ENCODE peak calls at places on chromosomes 13 and 19, in eight cellular contexts. F is spleen, K is H9, J is body of pancreas, U is AG10803, S is endodermal cell, Y is K562, T is choroid plexus epithelial cell. C is an unnamed sample.

GRCh38 chr19:51637362-51637978 is 7.3 kb upstream of the SIGLEC5 start:
- DNase-seq in U (no peak), T (peak; percentile 11), S (no peak), J (no peak), Y (peak; percentile 45), K (no peak), F (no peak), C (no peak)

GRCh38 chr13:31605076-31605858 is 134.1 kb upstream of the RXFP2 start:
- DNase-seq in S (no peak), J (no peak), F (no peak), T (no peak), Y (no peak), U (no peak), K (no peak), C (no peak)

GRCh38 chr19:38658462-38659306 is 11.2 kb downstream of the ACTN4 start:
- DNase-seq in T (peak; percentile 100), S (no peak), F (no peak), K (no peak), Y (no peak), J (peak; percentile 86), U (peak; percentile 100), C (no peak)

GRCh38 chr13:90800082-90800746 is 547.3 kb upstream of the MIR17HG start:
- DNase-seq in J (peak; percentile 22), Y (no peak), F (peak; percentile 79), U (no peak), T (peak; percentile 22), S (no peak), K (no peak), C (no peak)

GRCh38 chr13:98839826-98840769 is 87.6 kb upstream of the SLC15A1 start:
- DNase-seq in S (peak; percentile 92), K (peak; percentile 90), Y (peak; percentile 73), T (peak; percentile 74), U (peak; percentile 61), J (peak; percentile 62), F (no peak), C (no peak)

GRCh38 chr19:19661675-19662251 is 1.7 kb downstream of the ATP13A1 start:
- DNase-seq in S (peak; percentile 62), K (peak; percentile 26), U (no peak), F (peak; percentile 79), J (no peak), T (no peak), Y (peak; percentile 25), C (peak; percentile 39)

GRCh38 chr19:13007292-13008045 is 12.2 kb downstream of the NFIX start:
- DNase-seq in U (peak; percentile 69), Y (no peak), K (no peak), J (peak; percentile 74), S (no peak), T (no peak), F (no peak), C (no peak)

GRCh38 chr13:35489050-35489449 is 12.6 kb upstream of the MAB21L1 start:
- DNase-seq in T (no peak), S (no peak), Y (no peak), F (no peak), J (no peak), K (no peak), U (peak; percentile 24), C (no peak)

GRCh38 chr13:100392709-100393630 is 195.6 kb downstream of the GGACT start:
- DNase-seq in F (no peak), Y (peak; percentile 82), K (peak; percentile 86), J (peak; percentile 75), T (peak; percentile 100), S (peak; percentile 85), U (peak; percentile 99), C (no peak)

GRCh38 chr13:40026741-40027140 is 371.3 kb downstream of the COG6 start:
- DNase-seq in J (no peak), Y (no peak), T (no peak), F (no peak), K (no peak), U (no peak), S (no peak), C (no peak)

GRCh38 chr13:44104969-44105368 is 225.3 kb downstream of the LACC1 start:
- DNase-seq in K (no peak), S (peak; percentile 58), F (no peak), T (no peak), U (no peak), Y (no peak), J (no peak), C (no peak)

GRCh38 chr19:4816388-4817165 is 14.9 kb downstream of the TICAM1 start:
- DNase-seq in U (no peak), S (no peak), F (no peak), K (no peak), J (no peak), Y (no peak), T (no peak), C (no peak)

GRCh38 chr19:29482855-29483640 is 42.7 kb upstream of the VSTM2B start:
- DNase-seq in K (no peak), U (no peak), T (no peak), S (peak; percentile 25), J (no peak), Y (no peak), F (no peak), C (no peak)

GRCh38 chr19:42253245-42254082 is 1.5 kb downstream of the ERF start:
- DNase-seq in T (peak; percentile 36), J (peak; percentile 61), Y (peak; percentile 83), S (peak; percentile 91), F (peak; percentile 94), U (peak; percentile 24), K (peak; percentile 75), C (no peak)

GRCh38 chr19:50209131-50209530 is 5.7 kb downstream of the MYH14 start:
- DNase-seq in U (no peak), S (no peak), J (no peak), Y (no peak), T (no peak), K (no peak), F (no peak), C (peak; percentile 29)

GRCh38 chr19:16156904-16157303 is 13.4 kb downstream of the HSH2D start:
- DNase-seq in F (no peak), U (no peak), Y (no peak), J (no peak), S (no peak), K (no peak), T (no peak), C (no peak)

GRCh38 chr19:38964738-38965137 is 10.8 kb downstream of the FBXO17 start:
- DNase-seq in U (no peak), K (no peak), Y (no peak), F (no peak), J (no peak), T (no peak), S (no peak), C (no peak)

GRCh38 chr19:27772059-27772458 is 1440.9 kb downstream of the UQCRFS1 start:
- DNase-seq in J (no peak), T (no peak), K (no peak), U (no peak), F (no peak), S (no peak), Y (no peak), C (no peak)

GRCh38 chr13:105908581-105908980 is 626.9 kb downstream of the EFNB2 start:
- DNase-seq in U (peak; percentile 13), T (no peak), J (no peak), Y (no peak), S (no peak), K (no peak), F (no peak), C (no peak)

GRCh38 chr19:55652311-55653078 is 2.3 kb upstream of the U2AF2 start:
- DNase-seq in Y (no peak), F (peak; percentile 91), J (no peak), S (peak; percentile 87), U (no peak), T (no peak), K (peak; percentile 83), C (peak; percentile 94)

DNA sequence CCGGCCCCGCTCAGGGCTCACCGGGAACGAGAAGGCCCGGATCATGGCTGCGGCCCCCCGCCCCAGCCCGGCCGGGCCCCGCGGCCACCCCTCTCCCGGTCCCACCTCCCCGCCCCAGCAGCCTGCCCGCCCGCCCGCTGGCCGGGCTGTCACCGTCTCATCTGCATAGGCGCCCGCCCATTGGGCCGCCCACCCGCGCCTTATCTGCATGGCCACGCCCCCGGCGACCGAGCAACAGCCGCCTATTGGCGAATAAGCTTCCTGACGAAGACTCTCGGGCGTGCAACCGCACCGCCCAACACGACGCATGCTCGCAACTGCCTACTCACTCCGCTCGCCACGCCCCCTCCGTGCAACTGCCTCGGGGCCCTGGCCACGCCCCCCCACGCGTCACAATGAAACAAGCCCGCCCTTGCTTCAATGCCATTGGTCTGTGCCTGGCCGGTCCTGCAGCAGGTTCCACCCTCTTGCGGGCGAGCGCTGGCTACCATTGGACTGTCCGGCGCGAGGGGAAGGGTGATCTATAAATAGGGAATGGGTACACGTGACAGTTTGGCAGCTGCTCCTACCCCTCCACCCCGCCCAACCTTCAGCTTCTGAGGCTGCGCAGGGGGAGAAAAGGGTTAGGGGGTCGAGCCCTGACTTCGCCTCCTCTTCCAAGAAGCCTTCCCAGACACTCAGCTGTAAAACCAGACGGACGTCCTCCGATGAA is at the start of gene DACT3:
- DNase-seq in J (peak; percentile 100), F (peak; percentile 100), Y (peak; percentile 99), S (peak; percentile 100), U (peak; percentile 100), K (peak; percentile 100), T (peak; percentile 100), C (peak; percentile 100)
- TF ChIP-seq CTCF in J (no peak), F (peak; percentile 22), Y (no peak), S (no peak), U (no peak), K (no peak), T (no peak), C (no peak)

DNA sequence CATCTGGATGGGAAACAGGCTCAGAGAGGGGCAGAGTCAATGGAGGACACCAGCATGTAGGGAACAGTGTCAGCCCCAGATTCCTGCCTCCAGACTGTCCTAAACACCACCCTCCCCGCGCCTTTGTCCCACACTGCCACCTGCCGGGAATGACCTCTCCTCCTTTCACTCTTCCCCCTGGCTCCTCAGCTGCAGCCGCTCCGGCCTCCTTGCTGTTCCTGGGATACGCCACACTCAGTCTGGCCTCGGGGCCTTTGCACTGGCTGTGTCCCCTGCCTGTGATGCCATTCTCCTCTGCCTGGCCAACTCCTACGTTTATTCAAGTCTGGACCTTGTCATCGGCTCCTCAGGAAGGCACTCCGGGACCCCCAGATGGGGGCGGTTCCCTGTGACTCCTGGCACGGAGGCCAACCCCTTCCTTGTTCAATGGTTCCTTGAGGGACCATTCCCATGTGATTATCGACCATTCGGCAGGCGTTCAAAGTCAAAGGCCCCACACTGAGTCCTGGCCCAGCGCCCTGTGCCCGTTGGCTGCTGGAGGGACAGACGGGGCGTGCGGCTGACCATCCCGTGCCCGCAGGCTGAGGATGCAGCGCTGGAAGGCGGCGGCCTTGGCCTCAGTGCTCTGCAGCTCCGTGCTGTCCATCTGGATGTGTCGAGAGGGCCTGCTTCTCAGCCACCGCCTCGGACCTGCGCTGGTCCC is 15.8 kb downstream of the FUT6 start:
- DNase-seq in Y (peak; percentile 62), K (peak; percentile 74), F (no peak), S (peak; percentile 87), J (no peak), U (no peak), T (no peak), C (peak; percentile 92)
- TF ChIP-seq CTCF in Y (peak; percentile 73), K (peak; percentile 45), F (no peak), S (peak; percentile 54), J (peak; percentile 35), U (peak; percentile 15), T (peak; percentile 17), C (peak; percentile 62)

GRCh38 chr19:30638889-30639288 is 266.7 kb downstream of the ZNF536 start:
- DNase-seq in T (no peak), J (no peak), U (no peak), K (no peak), S (no peak), Y (no peak), F (no peak), C (no peak)
- TF ChIP-seq CTCF in T (no peak), J (no peak), U (no peak), K (no peak), S (no peak), Y (no peak), F (no peak), C (no peak)

GRCh38 chr13:46170687-46171086 is 11.3 kb downstream of the LCP1 start:
- DNase-seq in K (no peak), U (no peak), F (no peak), J (no peak), S (no peak), T (peak; percentile 68), Y (no peak), C (no peak)
- TF ChIP-seq CTCF in K (no peak), U (no peak), F (no peak), J (no peak), S (peak; percentile 43), T (no peak), Y (no peak), C (no peak)

C was measured in chondrocyte.